ENCODE peak calls at places on chromosome 14, in five cellular contexts. Z is kidney epithelial cell, D is Caco-2, X is OCI-LY7, S is BJ. V is an unnamed sample.

GRCh38 chr14:56219666-56220413 is 101.6 kb downstream of the PELI2 start:
- DNase-seq in Z (no peak), D (no peak), X (no peak), S (no peak), V (no peak)

GRCh38 chr14:40119765-40120164 is 687.5 kb upstream of the FBXO33 start:
- DNase-seq in Z (no peak), X (peak), D (no peak), S (no peak), V (no peak)

GRCh38 chr14:60093088-60093487 is 1.4 kb downstream of the PCNX4 start:
- DNase-seq in Z (no peak), X (no peak), D (no peak), S (no peak), V (no peak)

GRCh38 chr14:48936352-48936751 is 649.8 kb downstream of the RPS29 start:
- DNase-seq in S (peak), D (no peak), Z (no peak), X (no peak), V (no peak)

GRCh38 chr14:52551696-52552062 is 626 bp downstream of the TXNDC16 start:
- DNase-seq in S (no peak), Z (no peak), D (no peak), X (peak), V (no peak)

GRCh38 chr14:68987653-68988036 is 8.5 kb upstream of the ACTN1 start:
- DNase-seq in X (no peak), Z (no peak), D (no peak), S (no peak), V (no peak)

GRCh38 chr14:71332476-71332875 is 425.2 kb downstream of the PCNX1 start:
- DNase-seq in S (no peak), X (no peak), Z (no peak), D (no peak), V (no peak)

GRCh38 chr14:55446127-55446736 is 5.8 kb upstream of the TBPL2 start:
- DNase-seq in X (peak), Z (peak), S (no peak), D (peak), V (peak)

GRCh38 chr14:53620325-53620716 is 336.3 kb downstream of the BMP4 start:
- DNase-seq in X (no peak), S (peak), Z (no peak), D (no peak), V (no peak)

GRCh38 chr14:53613404-53614253 is 343.0 kb downstream of the BMP4 start:
- DNase-seq in Z (peak), X (peak), D (peak), S (no peak), V (no peak)

GRCh38 chr14:53610947-53611346 is 345.7 kb downstream of the BMP4 start:
- DNase-seq in D (no peak), X (no peak), Z (no peak), S (no peak), V (no peak)

GRCh38 chr14:53619625-53620324 is 336.9 kb downstream of the BMP4 start:
- DNase-seq in Z (no peak), S (peak), X (no peak), D (no peak), V (peak)

DNA sequence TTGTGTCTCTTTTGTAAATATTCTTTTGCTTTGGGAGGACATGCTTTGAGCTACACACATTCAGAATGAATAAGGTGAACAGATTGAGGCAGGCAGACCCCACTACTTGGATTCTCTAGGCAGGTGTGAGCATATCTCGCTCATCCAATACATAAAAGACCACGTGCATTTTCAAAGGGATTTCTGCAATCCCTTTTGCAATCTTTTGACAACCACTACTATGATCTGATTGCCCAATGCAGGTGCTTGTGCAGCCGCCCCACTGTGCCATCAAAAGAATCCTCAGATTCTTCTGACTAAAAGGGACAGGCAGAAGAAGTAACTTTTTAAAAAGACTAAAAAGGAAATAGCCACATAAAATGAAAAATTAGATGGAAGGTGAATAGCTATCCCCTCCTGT is 341.4 kb downstream of the BMP4 start:
- DNase-seq in D (peak), S (no peak), X (no peak), Z (no peak), V (no peak)
- TF ChIP-seq CTCF in D (no peak), S (no peak), X (no peak), Z (no peak), V (no peak)

DNA sequence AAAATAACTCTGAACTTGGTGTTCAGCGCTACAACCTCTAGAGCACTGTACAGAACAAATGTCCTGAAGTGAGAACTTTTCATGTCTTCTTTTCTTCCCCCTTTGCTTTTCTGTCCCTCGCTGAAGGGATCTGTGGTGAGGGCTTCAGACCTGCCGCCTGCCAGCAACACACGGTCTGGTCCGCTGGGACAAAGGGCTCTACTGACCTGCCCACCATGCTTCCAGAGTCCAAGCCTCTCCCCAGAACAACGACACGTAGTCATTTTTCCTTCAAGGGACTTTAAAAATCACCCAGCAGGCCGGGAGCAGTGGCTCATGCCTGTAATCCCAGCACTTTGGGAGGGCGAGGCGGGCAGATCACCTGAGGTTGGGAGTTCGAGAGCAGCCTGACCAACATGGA is 140.4 kb downstream of the EFCAB11 start:
- DNase-seq in S (no peak), X (no peak), Z (no peak), D (no peak), V (no peak)
- H3K4me3 ChIP-seq in S (no peak), X (no peak), Z (no peak), D (no peak), V (no peak)

GRCh38 chr14:93655078-93655750 is 133.1 kb downstream of the PRIMA1 start:
- DNase-seq in Z (peak), D (peak), X (peak), S (no peak), V (peak)

GRCh38 chr14:93654599-93654998 is 133.7 kb downstream of the PRIMA1 start:
- DNase-seq in Z (no peak), S (no peak), D (no peak), X (no peak), V (no peak)

GRCh38 chr14:93663317-93663716 is 125.0 kb downstream of the PRIMA1 start:
- DNase-seq in Z (no peak), X (no peak), S (no peak), D (no peak), V (no peak)

DNA sequence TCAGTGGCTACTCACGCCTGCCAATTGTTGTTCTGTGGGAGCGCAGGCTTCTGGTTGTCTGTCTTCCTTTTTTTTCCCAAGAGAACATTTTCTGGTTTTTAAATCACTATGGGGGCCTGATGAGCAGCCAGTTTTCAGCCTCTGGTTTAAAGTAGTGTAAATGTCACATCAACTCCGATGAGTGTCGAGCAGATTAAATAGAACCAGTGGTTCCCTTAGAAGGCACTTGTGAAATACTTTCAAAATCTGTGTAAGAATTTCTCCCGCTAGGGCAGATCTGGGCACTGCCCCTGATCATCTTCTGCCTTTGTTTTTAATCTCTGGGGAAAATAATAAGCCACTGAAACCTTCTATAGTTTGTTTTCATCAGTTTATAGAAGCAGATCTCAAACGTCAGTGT is 130.4 kb downstream of the PRIMA1 start:
- DNase-seq in S (no peak), D (no peak), Z (no peak), X (no peak), V (no peak)
- TF ChIP-seq CTCF in S (no peak), D (no peak), Z (no peak), X (no peak), V (no peak)

GRCh38 chr14:94485944-94486841 is 10.2 kb upstream of the SERPINA9 start:
- DNase-seq in S (no peak), D (peak), Z (no peak), X (peak), V (no peak)
- H3K4me3 ChIP-seq in S (no peak), D (peak), Z (no peak), X (no peak), V (no peak)

GRCh38 chr14:33904609-33905008 is 46.3 kb downstream of the EGLN3 start:
- DNase-seq in X (no peak), D (no peak), S (no peak), Z (no peak), V (no peak)

GRCh38 chr14:33909380-33910084 is 41.3 kb downstream of the EGLN3 start:
- DNase-seq in S (no peak), D (no peak), Z (no peak), X (no peak), V (no peak)

GRCh38 chr14:33911046-33911445 is 39.8 kb downstream of the EGLN3 start:
- DNase-seq in Z (no peak), X (no peak), S (no peak), D (no peak), V (no peak)

GRCh38 chr14:33906968-33907367 is 43.9 kb downstream of the EGLN3 start:
- DNase-seq in Z (no peak), D (no peak), S (no peak), X (no peak), V (no peak)

GRCh38 chr14:33908540-33909223 is 42.2 kb downstream of the EGLN3 start:
- DNase-seq in Z (no peak), D (no peak), S (no peak), X (no peak), V (no peak)
- TF ChIP-seq CTCF in Z (peak), D (no peak), S (no peak), X (peak), V (no peak)

GRCh38 chr14:23377873-23378563 is 1.2 kb downstream of the CMTM5 start:
- DNase-seq in Z (no peak), D (no peak), X (no peak), S (no peak), V (no peak)

GRCh38 chr14:23376477-23377200 is at the start of gene CMTM5:
- DNase-seq in S (no peak), D (no peak), X (no peak), Z (no peak), V (no peak)

GRCh38 chr14:23378612-23379220 is 1.9 kb downstream of the CMTM5 start:
- DNase-seq in S (no peak), D (no peak), X (no peak), Z (no peak), V (no peak)

GRCh38 chr14:23375527-23376251 is 1.2 kb upstream of the CMTM5 start:
- DNase-seq in X (no peak), D (no peak), Z (no peak), S (no peak), V (no peak)

GRCh38 chr14:23377201-23377550 is 330 bp downstream of the CMTM5 start:
- DNase-seq in S (no peak), X (no peak), Z (no peak), D (no peak), V (no peak)
- H3K4me3 ChIP-seq in S (no peak), X (no peak), Z (no peak), D (no peak), V (no peak)

GRCh38 chr14:102264775-102265174 is 40.2 kb downstream of the MOK start:
- DNase-seq in D (no peak), Z (no peak), X (no peak), S (no peak), V (no peak)

GRCh38 chr14:102262894-102263462 is 42.0 kb downstream of the MOK start:
- DNase-seq in X (no peak), S (no peak), D (no peak), Z (peak), V (no peak)

GRCh38 chr14:102264355-102264754 is 40.6 kb downstream of the MOK start:
- DNase-seq in S (no peak), D (no peak), X (no peak), Z (no peak), V (no peak)
- TF ChIP-seq CTCF in S (no peak), D (no peak), X (no peak), Z (no peak), V (no peak)

GRCh38 chr14:94612174-94612573 is at the start of gene SERPINA3:
- DNase-seq in X (no peak), S (no peak), Z (no peak), D (no peak), V (no peak)
- H3K4me3 ChIP-seq in X (no peak), S (no peak), Z (no peak), D (no peak), V (no peak)

GRCh38 chr14:94143239-94143638 is 13.8 kb upstream of the IFI27L2 start:
- DNase-seq in D (no peak), X (peak), Z (no peak), S (no peak), V (no peak)
- TF ChIP-seq CTCF in D (peak), X (peak), Z (peak), S (peak), V (peak)

GRCh38 chr14:100372357-100373048 is 49.4 kb downstream of the SLC25A47 start:
- DNase-seq in X (no peak), Z (no peak), D (no peak), S (no peak), V (no peak)

GRCh38 chr14:100369019-100369418 is 45.9 kb downstream of the SLC25A47 start:
- DNase-seq in D (no peak), X (no peak), Z (no peak), S (no peak), V (no peak)

GRCh38 chr14:100370003-100370402 is 46.9 kb downstream of the SLC25A47 start:
- DNase-seq in S (no peak), Z (no peak), D (no peak), X (no peak), V (no peak)

GRCh38 chr14:100374270-100374669 is 51.1 kb downstream of the SLC25A47 start:
- DNase-seq in S (no peak), X (no peak), Z (no peak), D (no peak), V (no peak)

DNA sequence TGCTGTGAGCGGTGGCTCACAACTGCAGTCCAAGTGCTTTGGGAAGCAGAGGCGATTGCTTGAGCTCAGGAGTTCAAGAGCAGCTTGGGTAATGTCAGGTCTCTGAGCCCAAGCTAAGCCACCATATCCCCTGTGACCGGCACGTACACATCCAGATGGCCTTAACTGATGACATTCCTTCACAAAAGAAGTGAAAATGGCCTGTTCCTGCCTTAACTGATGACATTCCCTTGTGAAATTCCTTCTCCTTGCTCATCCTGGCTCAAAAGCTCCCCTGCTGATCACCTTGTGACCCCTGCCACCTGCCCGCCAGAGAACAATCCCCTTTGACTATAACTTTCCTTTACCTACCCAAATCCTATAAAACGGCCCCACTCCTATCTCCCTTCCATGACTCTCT is 48.6 kb downstream of the SLC25A47 start:
- DNase-seq in Z (no peak), S (no peak), X (no peak), D (no peak), V (no peak)
- H3K4me3 ChIP-seq in Z (no peak), S (no peak), X (no peak), D (no peak), V (no peak)